ENCODE peak calls at places on chromosomes 16 and 17, in five cellular contexts. V, B, Y, K and W are unnamed samples. For H3K27me3 and H3K9me3, the result is how much of the 10 kb centered on the place peaks cover.

GRCh38 chr16:75593825-75594820 is 27.9 kb downstream of the GABARAPL2 start:
- DNase-seq in K (peak), V (peak), Y (no peak), B (no peak), W (peak)

GRCh38 chr17:3732171-3732570 is 8.5 kb downstream of the HASPIN start:
- DNase-seq in Y (peak), K (no peak), V (peak), B (no peak), W (peak)

GRCh38 chr17:21286066-21286770 is 1.7 kb downstream of the MAP2K3 start:
- DNase-seq in K (no peak), V (peak), Y (peak), B (peak), W (peak)

GRCh38 chr17:50920891-50921595 is 54.9 kb upstream of the TOB1 start:
- DNase-seq in V (no peak), B (no peak), K (peak), Y (no peak), W (no peak)

GRCh38 chr17:78242024-78242742 is 10.8 kb downstream of the TMEM235 start:
- DNase-seq in V (peak), B (no peak), Y (no peak), K (no peak), W (no peak)

GRCh38 chr17:4543557-4544026 is 11.6 kb downstream of the MYBBP1A start:
- DNase-seq in V (no peak), Y (peak), B (no peak), K (no peak), W (no peak)

GRCh38 chr17:42405963-42406495 is 17.0 kb downstream of the CAVIN1 start:
- DNase-seq in K (peak), B (peak), V (peak), Y (peak), W (peak)

GRCh38 chr16:4597174-4597573 is 17.5 kb downstream of the UBALD1 start:
- DNase-seq in Y (no peak), K (no peak), V (no peak), B (no peak), W (no peak)

GRCh38 chr16:26531290-26531730 is 535.4 kb upstream of the C16orf82 start:
- DNase-seq in B (no peak), Y (no peak), K (no peak), V (no peak), W (no peak)

GRCh38 chr16:89412811-89413210 is 77.5 kb downstream of the ANKRD11 start:
- DNase-seq in Y (no peak), V (no peak), K (no peak), B (no peak), W (no peak)

GRCh38 chr17:70144260-70144846 is 25.0 kb upstream of the KCNJ2 start:
- DNase-seq in Y (no peak), V (peak), K (no peak), B (no peak), W (no peak)

GRCh38 chr17:2192367-2193028 is 111.1 kb downstream of the SMG6 start:
- DNase-seq in K (no peak), V (peak), B (peak), Y (no peak), W (no peak)

GRCh38 chr16:19805459-19806160 is 79.0 kb downstream of the GPRC5B start:
- DNase-seq in V (no peak), Y (no peak), K (no peak), B (no peak), W (no peak)

GRCh38 chr17:45372325-45372869 is 55.6 kb upstream of the MAP3K14 start:
- DNase-seq in K (peak), B (no peak), Y (peak), V (peak), W (no peak)

GRCh38 chr17:30091771-30092170 is 24.8 kb upstream of the NSRP1 start:
- DNase-seq in K (no peak), B (no peak), Y (no peak), V (peak), W (no peak)

GRCh38 chr17:75614006-75614405 is 19.2 kb upstream of the SMIM5 start:
- DNase-seq in B (no peak), Y (no peak), V (no peak), K (peak), W (no peak)

GRCh38 chr16:23274968-23275367 is 27.1 kb upstream of the SCNN1B start:
- DNase-seq in B (no peak), V (no peak), K (peak), Y (no peak), W (no peak)

GRCh38 chr16:2156025-2156848 is 655 bp downstream of the TRAF7 start:
- DNase-seq in V (peak), Y (no peak), B (no peak), K (no peak), W (no peak)

GRCh38 chr17:79612468-79613194 is 1.8 kb upstream of the RBFOX3 start:
- DNase-seq in K (peak), Y (peak), B (peak), V (peak), W (peak)

GRCh38 chr16:81582655-81583441 is 138.2 kb downstream of the CMIP start:
- DNase-seq in K (no peak), Y (no peak), V (no peak), B (no peak), W (no peak)

GRCh38 chr17:17321356-17322025 is 18.3 kb downstream of the NT5M start:
- DNase-seq in Y (no peak), V (no peak), K (no peak), B (no peak), W (no peak)

GRCh38 chr17:16349461-16349860 is 3.8 kb downstream of the CENPV start:
- DNase-seq in K (no peak), V (no peak), B (no peak), Y (peak), W (no peak)

GRCh38 chr16:66188786-66189725 is 177.4 kb upstream of the CDH5 start:
- DNase-seq in Y (no peak), V (peak), K (no peak), B (no peak), W (no peak)

GRCh38 chr17:3665834-3666233 is 2.5 kb downstream of the TAX1BP3 start:
- DNase-seq in V (no peak), B (no peak), K (no peak), Y (no peak), W (no peak)

GRCh38 chr17:83007504-83008475 is 71.6 kb upstream of the METRNL start:
- DNase-seq in K (no peak), Y (peak), B (no peak), V (no peak), W (no peak)

GRCh38 chr17:49071106-49071505 is 61.5 kb upstream of the B4GALNT2 start:
- DNase-seq in Y (no peak), V (peak), B (no peak), K (no peak), W (no peak)

GRCh38 chr17:43553501-43554018 is 7.4 kb upstream of the ETV4 start:
- DNase-seq in Y (no peak), B (no peak), K (no peak), V (no peak), W (no peak)

GRCh38 chr17:39845052-39845976 is 18.8 kb downstream of the IKZF3 start:
- DNase-seq in K (no peak), V (peak), Y (no peak), B (no peak), W (no peak)

GRCh38 chr17:39852239-39852638 is 11.9 kb downstream of the IKZF3 start:
- DNase-seq in B (no peak), K (no peak), Y (no peak), V (no peak), W (no peak)

GRCh38 chr17:39846205-39846604 is 17.9 kb downstream of the IKZF3 start:
- DNase-seq in K (no peak), B (no peak), V (no peak), Y (no peak), W (no peak)

DNA sequence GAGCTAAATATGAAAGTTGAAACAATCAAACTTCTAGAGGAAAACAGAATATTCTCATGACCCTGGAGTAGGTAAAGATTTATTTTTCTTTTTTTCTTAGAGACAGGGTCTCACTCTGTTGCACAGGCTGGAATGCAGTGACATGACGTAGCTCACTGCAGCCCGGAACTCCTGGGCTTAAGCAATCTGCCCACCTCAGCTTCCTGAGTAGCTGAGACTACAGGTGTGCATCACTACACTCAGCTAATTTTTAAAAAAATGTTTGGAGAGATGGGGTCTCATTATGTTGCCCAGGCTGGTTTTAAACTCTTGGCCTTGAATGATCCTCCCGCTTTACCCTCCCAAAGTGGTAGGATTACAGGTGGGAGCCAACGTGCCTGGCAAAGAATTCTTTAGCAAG is 15.5 kb downstream of the IKZF3 start:
- DNase-seq in B (no peak), K (no peak), Y (no peak), V (no peak), W (no peak)
- H3K27me3 ChIP-seq in B (under half), K (under half), Y (under half), V (under half), W (under half)

GRCh38 chr17:61701334-61701733 is 110.3 kb upstream of the NACA2 start:
- DNase-seq in Y (no peak), K (no peak), B (no peak), V (no peak), W (no peak)
- H3K9me3 ChIP-seq in Y (under half), K (under half), B (under half), V (under half), W (under half)

GRCh38 chr16:85139888-85140339 is 27.6 kb upstream of the CIBAR2 start:
- DNase-seq in B (no peak), V (no peak), Y (no peak), K (no peak), W (no peak)
- H3K27me3 ChIP-seq in B (under half), V (under half), Y (under half), K (under half), W (under half)

DNA sequence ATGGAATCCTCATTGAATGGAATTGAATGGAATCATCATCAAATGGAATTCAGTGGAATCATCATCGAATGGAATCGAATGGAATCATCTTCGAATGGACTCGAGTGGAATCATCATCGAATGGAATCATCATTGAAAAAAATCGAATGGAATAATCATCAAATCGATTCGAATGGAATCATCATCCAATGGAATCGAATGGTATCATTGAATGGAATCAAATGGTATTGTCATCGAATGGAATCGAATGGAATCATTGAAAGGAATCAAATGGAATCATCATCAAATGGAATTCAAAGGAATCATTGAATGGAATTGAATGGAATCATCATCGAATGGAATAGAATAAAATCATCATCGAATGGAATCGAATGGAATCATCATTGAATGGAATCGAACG is 619.3 kb downstream of the TP53TG3F start:
- DNase-seq in V (peak), B (no peak), K (no peak), Y (no peak), W (no peak)
- H3K9me3 ChIP-seq in V (under half), B (half or more), K (half or more), Y (under half), W (under half)

DNA sequence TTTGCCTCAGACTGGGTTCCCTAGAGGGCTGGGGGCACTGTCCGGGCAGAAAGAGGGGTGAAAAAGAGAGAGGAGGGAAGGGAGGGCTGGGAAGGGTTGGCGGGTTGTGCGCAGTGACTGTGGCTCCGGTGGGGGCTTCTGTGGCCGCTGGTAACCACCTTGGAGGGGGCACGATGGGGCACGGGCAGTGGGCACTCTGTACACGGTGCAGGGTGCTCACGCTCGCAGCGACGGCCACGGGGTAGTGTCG is 591 bp downstream of the PLLP start:
- DNase-seq in B (no peak), V (no peak), K (no peak), Y (no peak), W (no peak)
- H3K27me3 ChIP-seq in B (under half), V (half or more), K (under half), Y (under half), W (under half)

GRCh38 chr17:33154869-33155455 is 138.1 kb downstream of the ASIC2 start:
- DNase-seq in V (no peak), B (no peak), K (peak), Y (no peak), W (no peak)
- H3K9me3 ChIP-seq in V (under half), B (under half), K (under half), Y (under half), W (under half)

DNA sequence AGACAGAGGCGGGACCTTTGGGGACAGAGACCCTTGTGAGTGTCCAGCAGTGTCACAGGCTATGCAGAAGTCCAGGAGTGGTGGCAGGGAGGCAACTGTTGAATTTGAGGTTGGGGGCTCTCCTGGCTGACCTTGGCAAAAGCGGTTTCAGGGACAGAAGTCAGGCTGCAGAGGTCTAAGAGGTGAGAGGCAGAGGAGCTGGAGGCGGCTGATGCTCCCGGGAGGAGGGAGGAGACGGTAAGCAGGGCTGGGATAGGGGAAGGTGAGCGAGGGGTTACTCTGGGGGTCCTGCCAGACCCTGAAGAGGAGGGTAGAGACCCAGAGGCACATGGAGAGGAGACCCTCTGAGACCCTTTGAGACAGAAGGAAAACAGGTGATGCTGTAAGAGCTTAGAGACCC is 5.2 kb downstream of the EPOP start:
- DNase-seq in B (no peak), K (no peak), V (no peak), Y (no peak), W (no peak)
- H3K27me3 ChIP-seq in B (under half), K (half or more), V (half or more), Y (half or more), W (under half)

GRCh38 chr17:22692066-22692800 is 999.9 kb downstream of the KCNJ18 start:
- DNase-seq in B (no peak), Y (peak), V (no peak), K (no peak), W (no peak)
- H3K9me3 ChIP-seq in B (under half), Y (under half), V (under half), K (half or more), W (under half)